ENCODE peak calls at places on chromosomes 6 and 20, in seven cellular contexts. N, I, X, P, F, W and K are unnamed samples.

GRCh38 chr6:119170427-119171407 is 92.3 kb upstream of the FAM184A start:
- DNase-seq in N (no peak), I (no peak), X (no peak), P (no peak), F (no peak), W (peak; percentile 41), K (no peak)

GRCh38 chr6:10217111-10217510 is 197.8 kb downstream of the TFAP2A start:
- DNase-seq in N (no peak), I (no peak), X (no peak), P (no peak), F (no peak), W (no peak), K (no peak)

GRCh38 chr6:77034161-77034560 is 429.1 kb downstream of the HTR1B start:
- DNase-seq in N (peak; percentile 99), I (no peak), X (peak; percentile 71), P (no peak), F (peak; percentile 97), W (peak; percentile 96), K (no peak)

GRCh38 chr20:19937651-19938420 is 79.3 kb upstream of the NAA20 start:
- DNase-seq in N (no peak), I (peak; percentile 17), X (no peak), P (no peak), F (no peak), W (no peak), K (peak; percentile 61)

GRCh38 chr6:158013904-158014504 is 32.3 kb downstream of the SYNJ2 start:
- DNase-seq in N (no peak), I (no peak), X (no peak), P (no peak), F (no peak), W (no peak), K (no peak)

GRCh38 chr20:10339609-10340008 is 94.4 kb downstream of the MKKS start:
- DNase-seq in N (no peak), I (no peak), X (no peak), P (no peak), F (no peak), W (no peak), K (no peak)

GRCh38 chr20:58880994-58881752 is 28.7 kb downstream of the GNAS start:
- DNase-seq in N (no peak), I (no peak), X (no peak), P (no peak), F (no peak), W (no peak), K (peak; percentile 30)

GRCh38 chr6:105804436-105804835 is 281.7 kb upstream of the PRDM1 start:
- DNase-seq in N (peak; percentile 91), I (no peak), X (peak; percentile 68), P (no peak), F (peak; percentile 74), W (peak; percentile 88), K (no peak)

GRCh38 chr6:971981-972640 is 279.2 kb upstream of the EXOC2 start:
- DNase-seq in N (no peak), I (no peak), X (no peak), P (no peak), F (peak; percentile 6), W (no peak), K (peak; percentile 28)

GRCh38 chr20:13220857-13221297 is at the start of gene ISM1:
- DNase-seq in N (no peak), I (peak; percentile 50), X (no peak), P (peak; percentile 48), F (peak; percentile 7), W (no peak), K (no peak)

GRCh38 chr6:3517350-3517749 is 60.5 kb upstream of the SLC22A23 start:
- DNase-seq in N (peak; percentile 92), I (no peak), X (peak; percentile 79), P (no peak), F (peak; percentile 83), W (peak; percentile 95), K (peak; percentile 12)

GRCh38 chr20:15674253-15675145 is 898.7 kb downstream of the KIF16B start:
- DNase-seq in N (no peak), I (no peak), X (no peak), P (no peak), F (no peak), W (no peak), K (no peak)

GRCh38 chr6:41704028-41704427 is 31.4 kb downstream of the TFEB start:
- DNase-seq in N (no peak), I (no peak), X (no peak), P (no peak), F (no peak), W (no peak), K (no peak)

GRCh38 chr6:44081753-44082152 is 45.5 kb downstream of the MRPL14 start:
- DNase-seq in N (no peak), I (no peak), X (no peak), P (no peak), F (no peak), W (no peak), K (no peak)

GRCh38 chr6:25053875-25054371 is 118.2 kb upstream of the RIPOR2 start:
- DNase-seq in N (peak; percentile 47), I (no peak), X (no peak), P (no peak), F (peak; percentile 84), W (peak; percentile 88), K (peak; percentile 67)